ENCODE peak calls at places on chromosomes 13 and 19, in nine cellular contexts. O, G, S, Z, U, E, C, K and M are unnamed samples.

GRCh38 chr13:76522083-76522755 is 364.0 kb downstream of the KCTD12 start:
- DNase-seq in O (no peak), G (peak), S (no peak), Z (no peak), U (no peak), E (no peak), C (no peak), K (peak), M (no peak)

GRCh38 chr13:34521166-34521565 is 420.9 kb upstream of the NBEA start:
- DNase-seq in O (no peak), G (no peak), S (no peak), Z (no peak), U (no peak), E (peak), C (no peak), K (no peak), M (no peak)

GRCh38 chr13:69947577-69947976 is 160.0 kb upstream of the ATXN8OS start:
- DNase-seq in O (no peak), G (no peak), S (no peak), Z (no peak), U (no peak), E (no peak), C (no peak), K (no peak), M (no peak)

GRCh38 chr13:112761701-112762689 is 72.2 kb downstream of the ATP11A start:
- DNase-seq in O (no peak), G (peak), S (peak), Z (peak), U (no peak), E (no peak), C (no peak), K (no peak), M (no peak)

GRCh38 chr13:95231393-95231792 is 69.9 kb downstream of the ABCC4 start:
- DNase-seq in O (no peak), G (no peak), S (no peak), Z (no peak), U (no peak), E (no peak), C (no peak), K (no peak), M (no peak)

GRCh38 chr13:48235100-48235813 is 2.3 kb downstream of the ITM2B start:
- DNase-seq in O (no peak), G (no peak), S (no peak), Z (no peak), U (peak), E (peak), C (no peak), K (no peak), M (peak)

GRCh38 chr19:44722131-44723121 is 23.5 kb downstream of the CEACAM16 start:
- DNase-seq in O (no peak), G (no peak), S (no peak), Z (no peak), U (no peak), E (no peak), C (no peak), K (no peak), M (no peak)

GRCh38 chr19:4151623-4152022 is 1.8 kb upstream of the CREB3L3 start:
- DNase-seq in O (no peak), G (no peak), S (no peak), Z (no peak), U (no peak), E (no peak), C (no peak), K (no peak), M (no peak)

GRCh38 chr13:101492251-101492910 is 39.9 kb downstream of the ITGBL1 start:
- DNase-seq in O (no peak), G (no peak), S (no peak), Z (no peak), U (no peak), E (no peak), C (no peak), K (no peak), M (no peak)

GRCh38 chr13:20188649-20189553 is 3.8 kb downstream of the GJB2 start:
- DNase-seq in O (no peak), G (no peak), S (no peak), Z (no peak), U (no peak), E (no peak), C (no peak), K (no peak), M (no peak)

GRCh38 chr19:48873476-48874308 is 1.5 kb downstream of the PPP1R15A start:
- DNase-seq in O (no peak), G (no peak), S (no peak), Z (no peak), U (peak), E (peak), C (no peak), K (no peak), M (no peak)

GRCh38 chr19:4957981-4958380 is 10.9 kb upstream of the KDM4B start:
- DNase-seq in O (no peak), G (no peak), S (no peak), Z (no peak), U (no peak), E (no peak), C (no peak), K (no peak), M (no peak)

GRCh38 chr19:21604941-21605548 is 99.6 kb downstream of the ZNF429 start:
- DNase-seq in O (no peak), G (no peak), S (no peak), Z (no peak), U (no peak), E (peak), C (no peak), K (no peak), M (peak)

GRCh38 chr13:20495087-20496023 is 30.3 kb downstream of the CRYL1 start:
- DNase-seq in O (no peak), G (peak), S (no peak), Z (peak), U (no peak), E (peak), C (peak), K (no peak), M (no peak)

GRCh38 chr13:102657630-102658029 is 37.2 kb downstream of the METTL21C start:
- DNase-seq in O (no peak), G (peak), S (no peak), Z (no peak), U (no peak), E (no peak), C (no peak), K (no peak), M (no peak)

GRCh38 chr19:19404879-19405860 is at the start of gene GATAD2A:
- DNase-seq in O (peak), G (peak), S (peak), Z (peak), U (peak), E (peak), C (peak), K (peak), M (peak)

GRCh38 chr13:99572131-99572530 is 70.9 kb downstream of the TM9SF2 start:
- DNase-seq in O (no peak), G (peak), S (no peak), Z (peak), U (no peak), E (no peak), C (no peak), K (no peak), M (no peak)

GRCh38 chr19:12788025-12788681 is 3.1 kb upstream of the JUNB start:
- DNase-seq in O (no peak), G (no peak), S (no peak), Z (no peak), U (no peak), E (no peak), C (no peak), K (no peak), M (no peak)

GRCh38 chr13:39938591-39938990 is 283.1 kb downstream of the COG6 start:
- DNase-seq in O (no peak), G (peak), S (no peak), Z (no peak), U (no peak), E (no peak), C (no peak), K (no peak), M (no peak)

GRCh38 chr19:31139871-31140505 is 209.2 kb downstream of the TSHZ3 start:
- DNase-seq in O (no peak), G (peak), S (no peak), Z (peak), U (no peak), E (no peak), C (no peak), K (no peak), M (no peak)

GRCh38 chr13:78326608-78327007 is 276.7 kb downstream of the POU4F1 start:
- DNase-seq in O (no peak), G (peak), S (no peak), Z (no peak), U (no peak), E (no peak), C (no peak), K (no peak), M (no peak)

GRCh38 chr13:49220856-49221614 is 897 bp downstream of the MLNR start:
- DNase-seq in O (no peak), G (peak), S (no peak), Z (no peak), U (no peak), E (peak), C (no peak), K (no peak), M (no peak)

GRCh38 chr13:66312312-66313087 is 917.6 kb downstream of the PCDH9 start:
- DNase-seq in O (no peak), G (peak), S (no peak), Z (peak), U (no peak), E (peak), C (no peak), K (no peak), M (peak)

GRCh38 chr19:3606690-3607289 is at the start of gene TBXA2R:
- DNase-seq in O (peak), G (peak), S (peak), Z (no peak), U (peak), E (peak), C (peak), K (peak), M (peak)

GRCh38 chr13:42048625-42049453 is at the start of gene DGKH:
- DNase-seq in O (peak), G (peak), S (peak), Z (no peak), U (peak), E (peak), C (peak), K (peak), M (peak)

GRCh38 chr19:3338541-3339181 is 27.7 kb upstream of the NFIC start:
- DNase-seq in O (peak), G (no peak), S (peak), Z (no peak), U (peak), E (peak), C (peak), K (no peak), M (peak)

GRCh38 chr19:51108805-51109146 is 567 bp upstream of the CTU1 start:
- DNase-seq in O (no peak), G (no peak), S (no peak), Z (no peak), U (no peak), E (no peak), C (no peak), K (no peak), M (no peak)

GRCh38 chr13:99722931-99723330 is 221.7 kb downstream of the TM9SF2 start:
- DNase-seq in O (no peak), G (no peak), S (no peak), Z (no peak), U (no peak), E (no peak), C (no peak), K (no peak), M (peak)

GRCh38 chr13:91882918-91883317 is 484.5 kb downstream of the GPC5 start:
- DNase-seq in O (no peak), G (no peak), S (no peak), Z (no peak), U (no peak), E (no peak), C (no peak), K (no peak), M (no peak)

GRCh38 chr19:6828306-6828697 is 55.8 kb downstream of the VAV1 start:
- DNase-seq in O (peak), G (no peak), S (no peak), Z (no peak), U (no peak), E (no peak), C (no peak), K (no peak), M (no peak)

GRCh38 chr19:31314849-31315620 is 34.2 kb downstream of the TSHZ3 start:
- DNase-seq in O (no peak), G (peak), S (no peak), Z (no peak), U (peak), E (no peak), C (no peak), K (no peak), M (no peak)

GRCh38 chr19:19361075-19361594 is 40.5 kb downstream of the MAU2 start:
- DNase-seq in O (peak), G (peak), S (peak), Z (peak), U (peak), E (peak), C (peak), K (peak), M (peak)

GRCh38 chr19:33301011-33301899 is 1.1 kb downstream of the CEBPA start:
- DNase-seq in O (no peak), G (no peak), S (no peak), Z (no peak), U (peak), E (peak), C (peak), K (no peak), M (no peak)

GRCh38 chr19:49111218-49111998 is 2.8 kb upstream of the LIN7B start:
- DNase-seq in O (no peak), G (no peak), S (no peak), Z (no peak), U (no peak), E (no peak), C (no peak), K (no peak), M (no peak)

GRCh38 chr13:65453982-65454381 is 1776.2 kb downstream of the PCDH9 start:
- DNase-seq in O (no peak), G (no peak), S (no peak), Z (no peak), U (no peak), E (no peak), C (no peak), K (no peak), M (no peak)

GRCh38 chr13:51033431-51034185 is 77.5 kb downstream of the C13orf42 start:
- DNase-seq in O (no peak), G (no peak), S (no peak), Z (no peak), U (no peak), E (no peak), C (no peak), K (no peak), M (no peak)

GRCh38 chr19:18342090-18342632 is 1.8 kb downstream of the PGPEP1 start:
- DNase-seq in O (no peak), G (no peak), S (no peak), Z (no peak), U (no peak), E (no peak), C (no peak), K (no peak), M (no peak)

GRCh38 chr19:18340237-18340989 is at the start of gene PGPEP1:
- DNase-seq in O (peak), G (peak), S (peak), Z (no peak), U (peak), E (peak), C (peak), K (peak), M (peak)

GRCh38 chr19:18340990-18341868 is 831 bp downstream of the PGPEP1 start:
- DNase-seq in O (peak), G (peak), S (peak), Z (no peak), U (peak), E (peak), C (peak), K (peak), M (peak)

GRCh38 chr19:18338471-18339001 is 1.9 kb upstream of the PGPEP1 start:
- DNase-seq in O (no peak), G (no peak), S (no peak), Z (no peak), U (no peak), E (peak), C (no peak), K (no peak), M (no peak)

DNA sequence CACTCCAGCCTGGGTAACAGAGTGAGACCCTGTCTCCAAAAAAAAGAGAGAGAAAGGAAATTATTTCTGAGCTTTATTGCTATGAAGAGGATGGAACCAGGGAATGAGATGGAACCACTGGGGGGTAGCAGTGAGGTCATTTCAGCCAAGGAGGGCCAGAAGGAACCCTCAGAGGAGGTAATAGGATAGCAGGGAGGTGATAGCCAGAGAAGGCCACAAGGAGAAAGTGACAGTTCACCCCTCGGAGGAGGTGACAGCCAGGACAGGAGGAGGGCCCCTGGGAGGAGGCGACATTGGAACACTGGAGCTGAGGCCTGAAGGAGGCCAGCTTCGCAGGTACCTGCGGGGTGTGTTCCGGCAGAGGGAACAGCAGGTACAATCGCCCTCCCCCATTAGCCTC is 695 bp upstream of the PGPEP1 start:
- DNase-seq in O (no peak), G (peak), S (no peak), Z (no peak), U (no peak), E (no peak), C (no peak), K (no peak), M (no peak)
- H3K4me3 ChIP-seq in O (peak), G (no peak), S (peak), Z (no peak), U (no peak), E (no peak), C (no peak), K (no peak), M (peak)

GRCh38 chr19:677201-677600 is 1.0 kb downstream of the FSTL3 start:
- DNase-seq in O (peak), G (peak), S (peak), Z (peak), U (peak), E (peak), C (peak), K (peak), M (peak)
- H3K4me3 ChIP-seq in O (peak), G (peak), S (peak), Z (peak), U (peak), E (peak), C (peak), K (peak), M (no peak)

DNA sequence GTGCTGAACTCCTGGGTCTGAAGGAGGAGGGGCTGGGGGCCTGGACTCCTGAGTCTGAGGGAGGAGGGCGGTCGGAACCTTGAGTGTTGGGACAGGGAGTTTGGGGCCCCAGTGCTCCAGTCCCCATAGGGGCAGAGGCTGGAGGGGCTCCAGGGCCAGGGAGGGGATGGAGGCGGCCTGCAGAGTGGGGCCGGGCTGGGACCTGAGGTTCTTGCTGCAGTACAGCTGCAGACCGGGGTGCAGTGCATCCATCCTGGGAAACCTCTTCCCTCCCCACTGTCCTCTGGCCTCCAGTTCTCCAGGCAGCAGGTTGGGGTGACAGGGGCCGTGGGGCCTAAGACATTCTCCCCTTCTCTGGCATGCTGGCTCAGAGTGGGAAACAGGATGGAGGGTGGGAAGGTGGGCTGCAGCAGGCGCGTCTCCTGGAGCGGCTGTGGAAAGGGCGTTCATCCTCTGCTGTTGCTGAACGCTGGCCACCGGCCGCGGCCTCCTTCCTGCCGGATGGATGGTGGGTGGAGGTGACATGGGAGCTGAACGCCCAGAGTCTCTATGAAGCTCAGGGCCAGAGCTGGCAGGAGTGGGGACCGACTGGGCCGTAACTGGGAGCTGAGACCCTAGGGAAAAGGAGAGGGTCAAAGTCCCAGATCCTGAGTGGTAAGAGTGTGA is 1.6 kb downstream of the BRSK1 start:
- DNase-seq in O (no peak), G (no peak), S (no peak), Z (no peak), U (no peak), E (no peak), C (no peak), K (no peak), M (no peak)
- H3K4me3 ChIP-seq in O (no peak), G (no peak), S (peak), Z (peak), U (no peak), E (no peak), C (no peak), K (no peak), M (no peak)

GRCh38 chr19:17522988-17523872 is 11.8 kb downstream of the PGLS start:
- DNase-seq in O (peak), G (no peak), S (peak), Z (no peak), U (peak), E (peak), C (no peak), K (no peak), M (no peak)
- H3K4me3 ChIP-seq in O (no peak), G (no peak), S (no peak), Z (no peak), U (no peak), E (no peak), C (no peak), K (no peak), M (no peak)

GRCh38 chr19:14440049-14440448 is 6.9 kb downstream of the PKN1 start:
- DNase-seq in O (peak), G (no peak), S (peak), Z (no peak), U (peak), E (peak), C (no peak), K (peak), M (no peak)
- H3K4me3 ChIP-seq in O (peak), G (no peak), S (peak), Z (no peak), U (no peak), E (no peak), C (no peak), K (no peak), M (no peak)

DNA sequence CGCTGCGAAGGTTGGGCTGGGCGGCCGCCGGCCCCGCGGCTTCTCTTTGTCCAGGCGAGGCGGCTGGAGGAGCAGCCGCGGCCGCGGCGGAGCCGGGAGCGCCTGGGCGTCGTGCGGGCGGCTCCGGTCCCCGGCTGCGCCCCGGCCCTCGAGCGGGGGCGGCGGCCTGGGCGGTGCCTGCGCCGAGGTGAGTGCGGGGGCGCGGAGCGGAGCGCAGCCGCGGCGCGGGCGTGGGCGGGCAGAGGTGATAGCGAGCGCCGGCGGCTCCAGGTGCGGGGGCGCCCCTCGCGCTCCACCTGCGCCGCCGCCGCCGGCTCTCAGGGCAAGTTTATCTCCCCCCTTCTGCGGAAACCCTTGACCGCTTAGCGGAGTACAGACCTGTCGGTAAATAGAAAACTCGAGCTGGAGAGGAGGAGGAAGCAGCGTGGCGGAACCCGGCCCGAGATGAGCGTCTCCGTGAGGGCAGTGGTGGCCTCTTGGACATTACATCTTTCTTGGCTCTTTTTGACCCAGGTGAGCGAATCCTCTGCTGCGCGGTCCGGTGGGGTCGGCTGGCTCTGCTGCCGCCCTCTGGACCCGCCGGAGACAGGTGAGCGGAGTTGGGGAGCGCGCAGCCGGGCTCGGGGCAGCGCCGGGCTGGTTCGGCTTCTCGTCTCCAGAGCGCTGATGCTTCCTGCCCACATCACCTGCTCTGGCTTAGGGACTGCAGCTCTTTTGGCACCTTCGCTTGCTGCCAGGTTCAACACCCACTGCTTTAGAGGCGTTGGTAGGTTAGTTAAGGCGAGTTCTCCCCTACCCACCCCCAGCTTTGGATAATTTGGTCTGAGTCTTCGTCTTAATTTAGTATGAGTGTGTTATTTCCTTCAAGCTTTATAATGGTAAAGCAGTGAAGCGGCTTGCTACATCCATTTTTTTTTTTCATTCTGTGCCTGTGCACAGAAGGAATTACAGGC is at the start of gene MTUS2:
- DNase-seq in O (no peak), G (no peak), S (no peak), Z (no peak), U (no peak), E (no peak), C (no peak), K (no peak), M (peak)
- H3K4me3 ChIP-seq in O (peak), G (no peak), S (peak), Z (peak), U (peak), E (no peak), C (no peak), K (peak), M (no peak)